ENCODE peak calls at places on chromosomes 7 and 10, in eight cellular contexts. G is heart right ventricle, O is HCT116, H is endodermal cell, U is choroid plexus epithelial cell, S is aorta, L is coronary artery, C is GM23338. T is an unnamed sample.

GRCh38 chr7:138981332-138982203 is at the start of gene KIAA1549:
- DNase-seq in G (peak), O (peak), H (peak), U (peak), S (peak), L (peak), C (peak), T (peak)

GRCh38 chr10:118915161-118915560 is 114.4 kb upstream of the NANOS1 start:
- DNase-seq in G (no peak), O (no peak), H (no peak), U (no peak), S (no peak), L (no peak), C (no peak), T (no peak)

GRCh38 chr10:5551531-5552375 is 27.0 kb downstream of the CALML3 start:
- DNase-seq in G (no peak), O (no peak), H (no peak), U (peak), S (peak), L (no peak), C (no peak), T (no peak)

GRCh38 chr10:122877264-122877663 is 2.1 kb downstream of the FAM24B start:
- DNase-seq in G (no peak), O (no peak), H (peak), U (no peak), S (no peak), L (no peak), C (no peak), T (peak)

GRCh38 chr7:927031-927671 is 27.3 kb downstream of the ADAP1 start:
- DNase-seq in G (no peak), O (no peak), H (no peak), U (no peak), S (peak), L (no peak), C (no peak), T (peak)

GRCh38 chr10:77926566-77927342 is at the start of gene DLG5:
- DNase-seq in G (peak), O (no peak), H (peak), U (peak), S (peak), L (peak), C (peak), T (peak)

GRCh38 chr10:8272794-8273425 is 218.4 kb downstream of the GATA3 start:
- DNase-seq in G (no peak), O (no peak), H (no peak), U (no peak), S (no peak), L (no peak), C (no peak), T (no peak)

GRCh38 chr10:79446451-79447020 is 1.1 kb upstream of the ZCCHC24 start:
- DNase-seq in G (peak), O (no peak), H (peak), U (no peak), S (peak), L (peak), C (peak), T (no peak)

GRCh38 chr7:116591202-116592040 is 66.6 kb downstream of the CAV1 start:
- DNase-seq in G (no peak), O (peak), H (no peak), U (peak), S (no peak), L (no peak), C (peak), T (no peak)

GRCh38 chr7:4861673-4862072 is at the start of gene PAPOLB:
- DNase-seq in G (no peak), O (no peak), H (no peak), U (no peak), S (no peak), L (peak), C (peak), T (no peak)

GRCh38 chr10:114655671-114656070 is 2.4 kb downstream of the ABLIM1 start:
- DNase-seq in G (no peak), O (no peak), H (no peak), U (no peak), S (no peak), L (no peak), C (no peak), T (peak)

GRCh38 chr10:77820349-77820748 is 106.2 kb downstream of the DLG5 start:
- DNase-seq in G (no peak), O (no peak), H (no peak), U (peak), S (no peak), L (no peak), C (no peak), T (no peak)

GRCh38 chr7:80900583-80901576 is 18.0 kb downstream of the SEMA3C start:
- DNase-seq in G (no peak), O (no peak), H (no peak), U (peak), S (no peak), L (no peak), C (no peak), T (no peak)

GRCh38 chr7:69062020-69062760 is 536.1 kb upstream of the AUTS2 start:
- DNase-seq in G (no peak), O (no peak), H (no peak), U (peak), S (no peak), L (no peak), C (no peak), T (peak)

GRCh38 chr7:98254951-98255610 is 3.0 kb upstream of the TECPR1 start:
- DNase-seq in G (no peak), O (no peak), H (no peak), U (peak), S (no peak), L (no peak), C (no peak), T (no peak)

GRCh38 chr7:5657901-5658300 is 123.6 kb downstream of the RNF216 start:
- DNase-seq in G (no peak), O (no peak), H (no peak), U (peak), S (no peak), L (no peak), C (no peak), T (no peak)

GRCh38 chr7:147136369-147136768 is 1019.8 kb downstream of the CNTNAP2 start:
- DNase-seq in G (no peak), O (no peak), H (no peak), U (no peak), S (no peak), L (no peak), C (no peak), T (no peak)

GRCh38 chr7:25952277-25953057 is 199.5 kb upstream of the NFE2L3 start:
- DNase-seq in G (no peak), O (no peak), H (peak), U (no peak), S (no peak), L (no peak), C (peak), T (peak)
- H3K4me3 ChIP-seq in G (no peak), O (no peak), H (peak), U (no peak), S (no peak), L (no peak), C (peak), T (no peak)

GRCh38 chr10:21889477-21890275 is 113.9 kb downstream of the DNAJC1 start:
- DNase-seq in G (no peak), O (no peak), H (no peak), U (no peak), S (no peak), L (no peak), C (no peak), T (no peak)
- H3K4me3 ChIP-seq in G (no peak), O (no peak), H (no peak), U (no peak), S (no peak), L (no peak), C (no peak), T (no peak)

DNA sequence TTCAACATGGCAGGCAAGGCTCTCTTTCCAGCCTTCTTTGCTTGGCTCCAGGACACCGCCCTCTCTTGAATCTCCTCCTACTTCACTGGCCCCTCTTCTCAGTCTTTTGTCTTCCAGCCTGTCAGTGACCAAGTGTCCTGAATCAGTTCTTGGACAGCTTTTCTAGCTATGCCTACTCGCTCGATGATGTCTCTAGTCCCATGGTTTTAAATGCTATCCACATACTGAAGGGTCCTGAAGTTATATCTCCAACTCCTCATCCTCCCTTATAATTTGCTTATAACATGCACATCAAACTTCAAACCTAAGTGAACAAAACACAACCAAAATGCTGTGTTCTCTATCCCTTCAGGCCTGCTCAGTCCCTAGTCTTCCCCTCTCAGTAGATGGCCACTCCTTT is 5.0 kb upstream of the GOLGA7B start:
- DNase-seq in G (no peak), O (no peak), H (no peak), U (no peak), S (no peak), L (no peak), C (no peak), T (no peak)
- H3K4me3 ChIP-seq in G (no peak), O (no peak), H (no peak), U (no peak), S (no peak), L (no peak), C (no peak), T (no peak)

GRCh38 chr7:87475359-87476178 is at the start of gene ABCB4:
- DNase-seq in G (peak), O (no peak), H (peak), U (no peak), S (peak), L (no peak), C (peak), T (no peak)
- H3K4me3 ChIP-seq in G (peak), O (no peak), H (peak), U (peak), S (peak), L (peak), C (peak), T (no peak)